ENCODE peak calls at places on chromosomes 7 and 10, in nine cellular contexts. C is nucleus accumbens, H is IMR-90, B is pancreas, D is neural crest cell, N is GF-D8, X is left kidney, U is nephron progenitor cell, V is non-pigmented ciliary epithelial cell. J is an unnamed sample.

GRCh38 chr10:43380610-43381222 is 9.3 kb downstream of the FXYD4 start:
- DNase-seq in C (no peak), H (peak), B (no peak), D (no peak), N (no peak), X (no peak), U (no peak), V (no peak), J (no peak)

GRCh38 chr10:110389250-110389649 is 84.5 kb upstream of the SMNDC1 start:
- DNase-seq in C (no peak), H (no peak), B (no peak), D (no peak), N (no peak), X (no peak), U (no peak), V (no peak), J (no peak)

GRCh38 chr10:85864173-85864549 is 502.4 kb downstream of the GRID1 start:
- DNase-seq in C (no peak), H (no peak), B (no peak), D (no peak), N (no peak), X (no peak), U (no peak), V (no peak), J (no peak)

GRCh38 chr7:104123786-104124185 is 84.0 kb downstream of the ORC5 start:
- DNase-seq in C (no peak), H (peak), B (no peak), D (no peak), N (no peak), X (no peak), U (no peak), V (peak), J (no peak)

GRCh38 chr10:373516-374309 is 238.5 kb downstream of the ZMYND11 start:
- DNase-seq in C (no peak), H (peak), B (no peak), D (no peak), N (no peak), X (peak), U (no peak), V (peak), J (no peak)

GRCh38 chr10:63651864-63652263 is 130.7 kb downstream of the REEP3 start:
- DNase-seq in C (no peak), H (no peak), B (no peak), D (no peak), N (no peak), X (no peak), U (no peak), V (no peak), J (no peak)

GRCh38 chr7:67450171-67450570 is 453.5 kb downstream of the TYW1 start:
- DNase-seq in C (no peak), H (no peak), B (no peak), D (no peak), N (no peak), X (no peak), U (no peak), V (no peak), J (no peak)

GRCh38 chr10:15427836-15428414 is 56.8 kb upstream of the FAM171A1 start:
- DNase-seq in C (no peak), H (peak), B (no peak), D (no peak), N (peak), X (peak), U (no peak), V (no peak), J (no peak)

GRCh38 chr10:121070257-121070656 is 219.1 kb downstream of the WDR11 start:
- DNase-seq in C (no peak), H (no peak), B (no peak), D (no peak), N (no peak), X (no peak), U (no peak), V (no peak), J (no peak)

GRCh38 chr7:125130173-125130572 is 200.5 kb upstream of the POT1 start:
- DNase-seq in C (no peak), H (no peak), B (no peak), D (no peak), N (no peak), X (no peak), U (no peak), V (no peak), J (no peak)

GRCh38 chr7:36115448-36116321 is 37.4 kb upstream of the EEPD1 start:
- DNase-seq in C (peak), H (peak), B (peak), D (no peak), N (no peak), X (peak), U (no peak), V (peak), J (peak)

GRCh38 chr7:99109108-99110051 is 34.5 kb downstream of the SMURF1 start:
- DNase-seq in C (no peak), H (peak), B (no peak), D (no peak), N (peak), X (no peak), U (no peak), V (no peak), J (no peak)

GRCh38 chr10:5615263-5615820 is 51.1 kb downstream of the ASB13 start:
- DNase-seq in C (no peak), H (no peak), B (no peak), D (no peak), N (no peak), X (no peak), U (no peak), V (no peak), J (no peak)

GRCh38 chr10:43998021-43998809 is 349.5 kb upstream of the ZNF32 start:
- DNase-seq in C (no peak), H (peak), B (no peak), D (no peak), N (no peak), X (peak), U (no peak), V (no peak), J (no peak)

GRCh38 chr7:117110480-117111315 is 157.4 kb downstream of the ST7 start:
- DNase-seq in C (no peak), H (no peak), B (no peak), D (no peak), N (peak), X (peak), U (peak), V (no peak), J (no peak)

GRCh38 chr7:80883188-80884025 is 35.4 kb downstream of the SEMA3C start:
- DNase-seq in C (no peak), H (peak), B (no peak), D (no peak), N (no peak), X (peak), U (no peak), V (peak), J (no peak)

GRCh38 chr7:132406039-132406438 is 170.2 kb downstream of the PLXNA4 start:
- DNase-seq in C (no peak), H (no peak), B (no peak), D (no peak), N (no peak), X (no peak), U (no peak), V (no peak), J (no peak)

GRCh38 chr7:75591467-75591866 is 99.3 kb downstream of the SPDYE5 start:
- DNase-seq in C (no peak), H (no peak), B (no peak), D (no peak), N (no peak), X (no peak), U (no peak), V (no peak), J (no peak)

GRCh38 chr7:106471686-106472440 is 187.1 kb upstream of the NAMPT start:
- DNase-seq in C (no peak), H (no peak), B (no peak), D (no peak), N (no peak), X (no peak), U (no peak), V (no peak), J (no peak)

GRCh38 chr7:151301471-151302462 is 39.8 kb upstream of the NUB1 start:
- DNase-seq in C (no peak), H (no peak), B (no peak), D (no peak), N (no peak), X (no peak), U (no peak), V (no peak), J (no peak)

GRCh38 chr7:108395442-108395841 is 60.8 kb downstream of the NRCAM start:
- DNase-seq in C (no peak), H (no peak), B (no peak), D (no peak), N (no peak), X (no peak), U (no peak), V (no peak), J (no peak)

GRCh38 chr10:51000976-51001375 is 73.3 kb upstream of the PRKG1 start:
- DNase-seq in C (no peak), H (peak), B (no peak), D (no peak), N (no peak), X (no peak), U (no peak), V (no peak), J (no peak)

GRCh38 chr10:102869290-102870198 is at the start of gene AS3MT:
- DNase-seq in C (peak), H (no peak), B (peak), D (peak), N (no peak), X (peak), U (peak), V (no peak), J (no peak)

GRCh38 chr7:31633894-31634494 is 53.0 kb upstream of the PPP1R17 start:
- DNase-seq in C (peak), H (peak), B (no peak), D (peak), N (peak), X (peak), U (peak), V (no peak), J (peak)

GRCh38 chr7:128152721-128153120 is 88.4 kb upstream of the LEP start:
- DNase-seq in C (no peak), H (no peak), B (no peak), D (no peak), N (no peak), X (no peak), U (no peak), V (no peak), J (no peak)

GRCh38 chr10:119350529-119351001 is 143.2 kb downstream of the GRK5 start:
- DNase-seq in C (no peak), H (peak), B (no peak), D (no peak), N (no peak), X (no peak), U (no peak), V (no peak), J (no peak)

GRCh38 chr7:83306487-83306886 is 143.8 kb upstream of the PCLO start:
- DNase-seq in C (no peak), H (no peak), B (no peak), D (no peak), N (no peak), X (no peak), U (no peak), V (no peak), J (no peak)

GRCh38 chr10:95208702-95209391 is 14.8 kb downstream of the ACSM6 start:
- DNase-seq in C (no peak), H (no peak), B (no peak), D (no peak), N (no peak), X (no peak), U (no peak), V (no peak), J (no peak)

GRCh38 chr10:84197643-84198042 is 3.3 kb downstream of the CDHR1 start:
- DNase-seq in C (no peak), H (no peak), B (no peak), D (no peak), N (no peak), X (no peak), U (no peak), V (no peak), J (no peak)

GRCh38 chr10:3785849-3786290 is 861 bp upstream of the KLF6 start:
- DNase-seq in C (peak), H (peak), B (peak), D (peak), N (no peak), X (peak), U (peak), V (no peak), J (no peak)

GRCh38 chr10:78408671-78409472 is 375.2 kb downstream of the RPS24 start:
- DNase-seq in C (peak), H (peak), B (peak), D (no peak), N (no peak), X (peak), U (no peak), V (no peak), J (peak)

GRCh38 chr10:27223964-27224363 is 16.6 kb downstream of the ACBD5 start:
- DNase-seq in C (no peak), H (peak), B (no peak), D (peak), N (no peak), X (peak), U (peak), V (no peak), J (peak)

GRCh38 chr10:122140477-122140902 is 130.6 kb upstream of the BTBD16 start:
- DNase-seq in C (no peak), H (peak), B (no peak), D (no peak), N (no peak), X (peak), U (no peak), V (no peak), J (no peak)

GRCh38 chr7:127527561-127527960 is 57.8 kb downstream of the GCC1 start:
- DNase-seq in C (no peak), H (no peak), B (no peak), D (no peak), N (no peak), X (no peak), U (no peak), V (no peak), J (no peak)

GRCh38 chr7:155810607-155811559 is 1.4 kb downstream of the SHH start:
- DNase-seq in C (no peak), H (no peak), B (peak), D (no peak), N (no peak), X (no peak), U (no peak), V (no peak), J (no peak)

GRCh38 chr7:25098096-25099046 is 26.7 kb downstream of the CYCS start:
- DNase-seq in C (peak), H (peak), B (peak), D (peak), N (peak), X (peak), U (peak), V (peak), J (peak)

GRCh38 chr7:154858836-154859537 is 143.9 kb downstream of the PAXIP1 start:
- DNase-seq in C (no peak), H (no peak), B (no peak), D (no peak), N (no peak), X (no peak), U (no peak), V (no peak), J (no peak)

J was measured in lung.